ENCODE peak calls at places on chromosome X, in four cellular contexts. P is GM12878, G is K562, D is HL-60. I is an unnamed sample.

GRCh38 chrX:108261541-108262218 is 170.1 kb downstream of the ATG4A start:
- DNase-seq in P (no peak), G (no peak), D (no peak), I (no peak)

GRCh38 chrX:50684871-50685270 is 129.1 kb downstream of the SHROOM4 start:
- DNase-seq in P (no peak), G (no peak), D (no peak), I (no peak)

GRCh38 chrX:140815868-140816267 is 106.3 kb downstream of the LINC00632 start:
- DNase-seq in P (no peak), G (no peak), D (peak; percentile 2), I (no peak)

GRCh38 chrX:110852180-110852579 is 56.6 kb upstream of the CHRDL1 start:
- DNase-seq in P (no peak), G (peak; percentile 33), D (no peak), I (no peak)

GRCh38 chrX:140766024-140766611 is 56.6 kb downstream of the LINC00632 start:
- DNase-seq in P (no peak), G (peak; percentile 28), D (peak; percentile 21), I (no peak)

GRCh38 chrX:357693-358471 is 28.8 kb downstream of the PPP2R3B start:
- DNase-seq in P (no peak), G (no peak), D (no peak), I (no peak)

GRCh38 chrX:46263494-46263893 is 281.7 kb downstream of the ZNF674 start:
- DNase-seq in P (no peak), G (no peak), D (no peak), I (no peak)

GRCh38 chrX:31212856-31213748 is 141.3 kb upstream of the FTHL17 start:
- DNase-seq in P (no peak), G (no peak), D (no peak), I (no peak)

GRCh38 chrX:36909584-36909983 is 98.6 kb upstream of the FAM47C start:
- DNase-seq in P (no peak), G (no peak), D (no peak), I (no peak)

GRCh38 chrX:49176421-49177326 is 5.0 kb downstream of the PLP2 start:
- DNase-seq in P (no peak), G (no peak), D (peak; percentile 82), I (no peak)

GRCh38 chrX:144335402-144335801 is 451.5 kb downstream of the UBE2NL start:
- DNase-seq in P (no peak), G (no peak), D (no peak), I (no peak)

GRCh38 chrX:131728295-131729145 is 184.6 kb downstream of the OR13H1 start:
- DNase-seq in P (peak; percentile 84), G (no peak), D (peak; percentile 82), I (no peak)

GRCh38 chrX:31459361-31459760 is 387.5 kb upstream of the FTHL17 start:
- DNase-seq in P (no peak), G (no peak), D (no peak), I (no peak)

GRCh38 chrX:148567229-148567628 is 66.8 kb downstream of the AFF2 start:
- DNase-seq in P (no peak), G (peak; percentile 9), D (no peak), I (no peak)

GRCh38 chrX:129139837-129140679 is 383.2 kb downstream of the SMARCA1 start:
- DNase-seq in P (no peak), G (no peak), D (no peak), I (no peak)

GRCh38 chrX:84219551-84219950 is 31.6 kb upstream of the RPS6KA6 start:
- DNase-seq in P (no peak), G (no peak), D (no peak), I (no peak)

GRCh38 chrX:81708506-81708905 is 506.6 kb downstream of the SH3BGRL start:
- DNase-seq in P (no peak), G (no peak), D (no peak), I (no peak)

GRCh38 chrX:24415921-24416320 is 49.2 kb upstream of the PDK3 start:
- DNase-seq in P (no peak), G (no peak), D (no peak), I (no peak)

GRCh38 chrX:1162119-1162916 is 50.1 kb downstream of the CRLF2 start:
- DNase-seq in P (no peak), G (no peak), D (no peak), I (no peak)

GRCh38 chrX:37860731-37861130 is 13.4 kb upstream of the DYNLT3 start:
- DNase-seq in P (no peak), G (no peak), D (no peak), I (no peak)

GRCh38 chrX:71525316-71525715 is 7.6 kb upstream of the OGT start:
- DNase-seq in P (no peak), G (no peak), D (no peak), I (no peak)

GRCh38 chrX:117969337-117969736 is 147.3 kb downstream of the KLHL13 start:
- DNase-seq in P (no peak), G (no peak), D (no peak), I (no peak)

GRCh38 chrX:101359966-101360365 is 11.4 kb upstream of the TIMM8A start:
- DNase-seq in P (no peak), G (no peak), D (no peak), I (no peak)

GRCh38 chrX:145631461-145631951 is 186.1 kb upstream of the SLITRK2 start:
- DNase-seq in P (no peak), G (no peak), D (no peak), I (no peak)

GRCh38 chrX:68757331-68757730 is 71.5 kb upstream of the EFNB1 start:
- DNase-seq in P (no peak), G (no peak), D (no peak), I (no peak)

GRCh38 chrX:154411322-154411980 is at the start of gene TAFAZZIN:
- DNase-seq in P (no peak), G (peak; percentile 79), D (peak; percentile 67), I (peak; percentile 81)

GRCh38 chrX:132592880-132593279 is 104.0 kb upstream of the MBNL3 start:
- DNase-seq in P (no peak), G (no peak), D (peak; percentile 8), I (no peak)

GRCh38 chrX:116379854-116380253 is 56.6 kb upstream of the SLC6A14 start:
- DNase-seq in P (no peak), G (no peak), D (no peak), I (no peak)

GRCh38 chrX:115017455-115017854 is at the start of gene IL13RA2:
- DNase-seq in P (no peak), G (peak; percentile 30), D (no peak), I (no peak)

GRCh38 chrX:134670241-134670811 is 12.1 kb upstream of the PLAC1 start:
- DNase-seq in P (no peak), G (no peak), D (no peak), I (no peak)
- TF ChIP-seq POLR2AphosphoS5 in P (no peak), G (no peak), D (no peak), I (no peak)

DNA sequence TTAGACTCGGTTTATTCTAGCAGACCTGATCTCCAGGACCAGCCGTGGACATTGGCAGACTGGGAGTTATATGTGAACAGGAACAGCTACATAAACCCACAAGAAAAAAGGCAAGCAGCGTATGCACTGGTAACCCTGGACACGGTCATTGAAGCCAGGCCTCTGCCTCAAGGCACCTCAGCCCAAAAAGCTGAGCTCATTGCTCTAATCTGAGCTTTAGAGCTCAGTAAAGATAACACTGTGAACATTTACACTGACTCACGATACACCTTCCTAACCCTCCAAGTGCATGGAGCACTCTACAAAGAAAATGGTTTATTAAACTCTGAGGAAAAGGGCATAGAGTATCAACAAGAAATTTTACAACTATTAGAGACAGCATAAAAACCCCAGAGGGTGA is 148.9 kb upstream of the FGF16 start:
- DNase-seq in P (no peak), G (no peak), D (no peak), I (no peak)
- TF ChIP-seq SPI1 in P (no peak), G (no peak), D (no peak), I (no peak)

GRCh38 chrX:2578864-2579263 is 78.1 kb upstream of the DHRSX start:
- DNase-seq in P (no peak), G (no peak), D (no peak), I (no peak)
- TF ChIP-seq POLR2AphosphoS5 in P (no peak), G (no peak), D (no peak), I (no peak)

GRCh38 chrX:6449946-6450345 is 85.0 kb downstream of the VCX3A start:
- DNase-seq in P (no peak), G (no peak), D (no peak), I (no peak)
- TF ChIP-seq SPI1 in P (no peak), G (no peak), D (no peak), I (no peak)

GRCh38 chrX:63560601-63561218 is 209.6 kb upstream of the SPIN4 start:
- DNase-seq in P (peak; percentile 27), G (peak; percentile 49), D (peak; percentile 74), I (peak; percentile 12)
- TF ChIP-seq POLR2AphosphoS5 in P (peak; percentile 32), G (no peak), D (peak; percentile 43), I (no peak)

DNA sequence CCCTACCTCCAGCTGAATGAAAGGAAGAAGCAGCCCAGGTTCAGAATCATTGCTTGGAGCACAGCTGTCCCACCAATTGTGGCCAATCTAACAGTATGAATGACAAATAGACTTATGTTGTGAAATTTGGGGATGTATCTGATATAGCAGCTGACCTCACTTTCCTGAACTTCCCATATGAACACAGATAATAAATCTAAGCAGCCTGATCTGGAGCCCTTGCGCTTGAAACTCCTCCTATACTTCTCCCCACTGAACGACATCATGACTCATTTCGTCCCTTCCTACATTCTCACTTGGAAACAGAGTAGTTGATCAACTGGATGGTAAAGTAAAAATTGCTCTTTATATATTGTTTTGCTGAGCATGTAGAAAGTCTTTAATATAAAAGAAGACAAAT is 24.2 kb upstream of the AMELX start:
- DNase-seq in P (no peak), G (peak; percentile 25), D (no peak), I (no peak)
- TF ChIP-seq SPI1 in P (no peak), G (no peak), D (no peak), I (no peak)

I was measured in GM12891.